ENCODE peak calls at places on chromosomes 4 and X, in four cellular contexts. G, Y, N and B are unnamed samples.

GRCh38 chr4:139725236-139725635 is 59.6 kb downstream of the MGST2 start:
- DNase-seq in G (no peak), Y (no peak), N (no peak), B (no peak)

GRCh38 chr4:108465886-108466491 is 154.4 kb upstream of the RPL34 start:
- DNase-seq in G (no peak), Y (no peak), N (no peak), B (no peak)

GRCh38 chr4:8044699-8045098 is 105.0 kb upstream of the AFAP1 start:
- DNase-seq in G (no peak), Y (peak; percentile 64), N (peak; percentile 99), B (peak; percentile 71)

GRCh38 chr4:53089940-53090729 is 228.0 kb downstream of the RASL11B start:
- DNase-seq in G (no peak), Y (no peak), N (no peak), B (no peak)

GRCh38 chrX:107935200-107935599 is 47.0 kb downstream of the TEX13B start:
- DNase-seq in G (peak; percentile 11), Y (no peak), N (no peak), B (no peak)

GRCh38 chr4:94766856-94767255 is 9.1 kb downstream of the BMPR1B start:
- DNase-seq in G (peak; percentile 6), Y (no peak), N (no peak), B (no peak)

GRCh38 chr4:6937201-6937600 is 27.6 kb downstream of the TBC1D14 start:
- DNase-seq in G (no peak), Y (no peak), N (no peak), B (no peak)

GRCh38 chr4:53196872-53197759 is 168.7 kb downstream of the SCFD2 start:
- DNase-seq in G (peak; percentile 59), Y (peak; percentile 13), N (peak; percentile 55), B (peak; percentile 37)

GRCh38 chr4:152581536-152582160 is 45.8 kb upstream of the FBXW7 start:
- DNase-seq in G (peak; percentile 67), Y (no peak), N (no peak), B (no peak)

GRCh38 chr4:87697272-87697671 is 47.2 kb downstream of the DMP1 start:
- DNase-seq in G (no peak), Y (no peak), N (no peak), B (no peak)

GRCh38 chr4:149164282-149164681 is 651.4 kb downstream of the IQCM start:
- DNase-seq in G (peak; percentile 83), Y (no peak), N (no peak), B (no peak)

GRCh38 chr4:36308150-36308549 is 26.7 kb downstream of the DTHD1 start:
- DNase-seq in G (no peak), Y (no peak), N (no peak), B (no peak)

GRCh38 chrX:40685352-40685918 is 38.1 kb upstream of the CXorf38 start:
- DNase-seq in G (no peak), Y (no peak), N (no peak), B (no peak)

GRCh38 chr4:145935253-145936141 is 3.1 kb downstream of the ZNF827 start:
- DNase-seq in G (peak; percentile 33), Y (peak; percentile 73), N (peak; percentile 32), B (peak; percentile 38)